ENCODE peak calls at places on chromosomes 3 and 15, in eight cellular contexts. D is endothelial cell, T is transverse colon, K is epithelial cell of esophagus, A is body of pancreas, W is GM13976, J is left ventricle myocardium inferior, U is psoas muscle. V is an unnamed sample.

GRCh38 chr15:99098426-99098825 is 6.5 kb upstream of the SYNM start:
- DNase-seq in A (no peak), U (no peak), K (no peak), T (no peak), D (no peak), J (no peak), W (no peak), V (no peak)

GRCh38 chr15:83065431-83065830 is 1.6 kb downstream of the BTBD1 start:
- DNase-seq in D (no peak), W (no peak), J (no peak), U (no peak), K (no peak), T (no peak), A (no peak), V (no peak)

GRCh38 chr15:74320358-74321247 is 46.8 kb downstream of the CYP11A1 start:
- DNase-seq in T (peak), D (peak), W (peak), U (peak), K (peak), A (peak), J (peak), V (no peak)

GRCh38 chr3:3619815-3620214 is 179.4 kb upstream of the LRRN1 start:
- DNase-seq in A (no peak), D (no peak), K (no peak), J (no peak), W (no peak), T (no peak), U (no peak), V (no peak)

GRCh38 chr15:73844356-73844755 is 29.0 kb upstream of the TBC1D21 start:
- DNase-seq in J (no peak), D (no peak), U (no peak), K (no peak), W (no peak), T (no peak), A (no peak), V (no peak)

GRCh38 chr3:125359700-125360099 is 15.4 kb downstream of the ZNF148 start:
- DNase-seq in J (no peak), K (no peak), U (no peak), D (no peak), T (no peak), W (no peak), A (no peak), V (no peak)

GRCh38 chr3:101720851-101721649 is 3.4 kb upstream of the CEP97 start:
- DNase-seq in W (no peak), A (no peak), J (no peak), T (no peak), U (no peak), K (peak), D (no peak), V (no peak)

GRCh38 chr3:107958151-107958550 is 132.7 kb downstream of the CD47 start:
- DNase-seq in W (no peak), J (no peak), T (no peak), U (no peak), D (no peak), K (no peak), A (no peak), V (no peak)

GRCh38 chr3:102059145-102059943 is 210.0 kb downstream of the NFKBIZ start:
- DNase-seq in W (peak), J (no peak), T (peak), A (no peak), D (no peak), K (no peak), U (no peak), V (no peak)

GRCh38 chr15:33031324-33031736 is 163.2 kb downstream of the FMN1 start:
- DNase-seq in W (no peak), D (no peak), A (peak), T (no peak), U (no peak), K (peak), J (no peak), V (no peak)

GRCh38 chr3:132134611-132135010 is 99.8 kb upstream of the CPNE4 start:
- DNase-seq in W (no peak), J (no peak), U (no peak), D (no peak), T (no peak), K (peak), A (no peak), V (peak)

GRCh38 chr3:126464997-126465396 is 10.7 kb downstream of the ZXDC start:
- DNase-seq in K (no peak), U (peak), D (no peak), J (no peak), W (no peak), A (peak), T (no peak), V (no peak)

GRCh38 chr3:123952844-123953520 is 8.0 kb downstream of the CCDC14 start:
- DNase-seq in A (no peak), J (no peak), D (no peak), T (no peak), K (peak), W (no peak), U (no peak), V (no peak)

GRCh38 chr3:120274739-120275167 is 10.3 kb downstream of the GPR156 start:
- DNase-seq in A (peak), T (no peak), J (peak), W (no peak), D (no peak), K (no peak), U (no peak), V (no peak)

GRCh38 chr15:73887481-73887880 is 14.1 kb downstream of the TBC1D21 start:
- DNase-seq in J (no peak), D (no peak), U (no peak), K (no peak), A (no peak), T (no peak), W (no peak), V (no peak)

GRCh38 chr3:73614385-73614784 is 10.4 kb downstream of the PDZRN3 start:
- DNase-seq in K (peak), W (no peak), D (no peak), J (no peak), U (no peak), A (peak), T (peak), V (no peak)

GRCh38 chr3:188881954-188882641 is 289.7 kb upstream of the TPRG1 start:
- DNase-seq in U (no peak), J (no peak), A (no peak), D (no peak), K (peak), W (no peak), T (no peak), V (peak)

GRCh38 chr15:76947454-76947853 is 15.9 kb downstream of the RCN2 start:
- DNase-seq in U (no peak), A (no peak), K (no peak), W (no peak), D (no peak), T (no peak), J (no peak), V (no peak)

GRCh38 chr15:101110681-101111569 is 140.9 kb downstream of the CHSY1 start:
- DNase-seq in D (no peak), J (peak), U (peak), A (no peak), K (no peak), T (no peak), W (no peak), V (no peak)

GRCh38 chr3:41249318-41249717 is 50.0 kb downstream of the CTNNB1 start:
- DNase-seq in T (no peak), D (no peak), K (no peak), W (no peak), A (no peak), J (no peak), U (no peak), V (no peak)

GRCh38 chr3:136955813-136956212 is 2.0 kb upstream of the IL20RB start:
- DNase-seq in W (no peak), U (no peak), A (peak), T (peak), J (no peak), D (no peak), K (peak), V (peak)

GRCh38 chr3:184234671-184235380 is 5.4 kb downstream of the VWA5B2 start:
- DNase-seq in J (no peak), W (no peak), D (no peak), U (no peak), K (no peak), T (no peak), A (no peak), V (no peak)

GRCh38 chr15:71715914-71716313 is 94.4 kb upstream of the NR2E3 start:
- DNase-seq in A (no peak), K (no peak), J (no peak), D (no peak), W (no peak), U (no peak), T (no peak), V (no peak)

GRCh38 chr3:148727242-148727641 is 29.5 kb downstream of the AGTR1 start:
- DNase-seq in D (peak), W (peak), J (no peak), K (peak), U (no peak), T (peak), A (peak), V (no peak)

GRCh38 chr3:156677120-156677479 is 2.7 kb downstream of the TIPARP start:
- DNase-seq in J (no peak), U (no peak), D (no peak), A (no peak), T (no peak), W (no peak), K (no peak), V (no peak)

GRCh38 chr3:167958141-167958540 is 137.6 kb downstream of the GOLIM4 start:
- DNase-seq in A (no peak), D (no peak), K (peak), U (no peak), T (no peak), J (no peak), W (no peak), V (no peak)

GRCh38 chr3:165827233-165827632 is 10.0 kb downstream of the BCHE start:
- DNase-seq in U (no peak), T (no peak), D (no peak), W (no peak), J (no peak), A (no peak), K (no peak), V (no peak)

GRCh38 chr15:72604794-72605193 is 49.7 kb upstream of the GOLGA6B start:
- DNase-seq in J (no peak), T (no peak), D (peak), U (no peak), W (no peak), A (no peak), K (no peak), V (no peak)

DNA sequence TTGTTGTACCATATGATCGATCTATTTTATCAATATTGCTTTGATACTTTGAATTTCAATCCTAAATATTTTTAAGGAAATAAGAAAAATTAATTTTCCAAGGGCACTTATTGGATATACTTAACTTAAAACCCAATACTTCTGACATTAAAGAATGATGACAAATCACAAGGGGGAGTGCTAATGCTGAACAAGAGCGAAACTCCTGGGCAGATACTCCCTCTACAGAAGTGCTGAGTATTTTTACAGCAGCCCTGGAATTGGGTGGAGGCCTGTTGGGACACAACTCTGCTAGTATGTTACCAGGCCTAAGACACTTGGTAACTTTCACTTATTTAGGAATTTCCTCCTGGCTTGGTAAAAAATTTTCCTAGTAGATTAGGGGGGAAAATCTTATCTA is 46.2 kb downstream of the DENND6A start:
- DNase-seq in D (no peak), A (no peak), W (no peak), T (no peak), U (no peak), J (no peak), K (peak), V (no peak)
- TF ChIP-seq CTCF in D (no peak), A (no peak), W (no peak), T (no peak), U (peak), J (peak), K (peak), V (no peak)

GRCh38 chr15:42215854-42216829 is 8.0 kb upstream of the VPS39 start:
- DNase-seq in A (no peak), D (no peak), T (no peak), K (no peak), W (no peak), U (no peak), J (no peak), V (no peak)
- TF ChIP-seq CTCF in A (no peak), D (no peak), T (no peak), K (no peak), W (peak), U (no peak), J (peak), V (no peak)

DNA sequence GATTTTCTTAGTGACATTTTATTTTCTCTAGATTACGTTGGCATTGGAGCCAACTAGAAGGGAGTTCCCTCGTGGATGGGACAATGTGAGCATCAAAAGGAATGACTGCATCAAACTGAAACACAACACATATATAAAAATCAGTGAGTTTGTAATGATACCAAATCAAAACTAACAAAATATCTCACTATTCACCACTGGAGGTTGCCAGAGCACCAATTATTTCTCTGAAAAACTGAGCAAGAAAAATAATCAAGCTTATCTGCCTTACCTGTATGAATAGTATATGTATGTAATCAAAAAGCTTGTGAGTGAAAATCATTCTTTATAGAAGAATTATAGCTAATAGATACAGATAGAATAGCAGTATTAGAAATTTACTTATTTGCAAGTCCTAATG is 46.8 kb upstream of the OTOL1 start:
- DNase-seq in T (no peak), D (no peak), K (no peak), J (no peak), A (no peak), U (no peak), W (no peak), V (no peak)
- TF ChIP-seq CTCF in T (no peak), D (no peak), K (no peak), J (no peak), A (no peak), U (no peak), W (no peak), V (no peak)

GRCh38 chr15:96333194-96334016 is 2.9 kb downstream of the NR2F2 start:
- DNase-seq in J (no peak), T (peak), K (peak), A (peak), U (peak), W (peak), D (peak), V (no peak)

GRCh38 chr15:96330450-96331140 is at the start of gene NR2F2:
- DNase-seq in W (peak), T (peak), J (peak), K (peak), A (peak), U (peak), D (peak), V (no peak)

GRCh38 chr15:96332854-96333193 is 2.3 kb downstream of the NR2F2 start:
- DNase-seq in A (no peak), J (no peak), U (no peak), W (peak), K (no peak), T (no peak), D (no peak), V (no peak)

GRCh38 chr15:96331141-96331941 is 841 bp downstream of the NR2F2 start:
- DNase-seq in J (no peak), U (peak), T (no peak), D (peak), A (no peak), W (peak), K (peak), V (no peak)

DNA sequence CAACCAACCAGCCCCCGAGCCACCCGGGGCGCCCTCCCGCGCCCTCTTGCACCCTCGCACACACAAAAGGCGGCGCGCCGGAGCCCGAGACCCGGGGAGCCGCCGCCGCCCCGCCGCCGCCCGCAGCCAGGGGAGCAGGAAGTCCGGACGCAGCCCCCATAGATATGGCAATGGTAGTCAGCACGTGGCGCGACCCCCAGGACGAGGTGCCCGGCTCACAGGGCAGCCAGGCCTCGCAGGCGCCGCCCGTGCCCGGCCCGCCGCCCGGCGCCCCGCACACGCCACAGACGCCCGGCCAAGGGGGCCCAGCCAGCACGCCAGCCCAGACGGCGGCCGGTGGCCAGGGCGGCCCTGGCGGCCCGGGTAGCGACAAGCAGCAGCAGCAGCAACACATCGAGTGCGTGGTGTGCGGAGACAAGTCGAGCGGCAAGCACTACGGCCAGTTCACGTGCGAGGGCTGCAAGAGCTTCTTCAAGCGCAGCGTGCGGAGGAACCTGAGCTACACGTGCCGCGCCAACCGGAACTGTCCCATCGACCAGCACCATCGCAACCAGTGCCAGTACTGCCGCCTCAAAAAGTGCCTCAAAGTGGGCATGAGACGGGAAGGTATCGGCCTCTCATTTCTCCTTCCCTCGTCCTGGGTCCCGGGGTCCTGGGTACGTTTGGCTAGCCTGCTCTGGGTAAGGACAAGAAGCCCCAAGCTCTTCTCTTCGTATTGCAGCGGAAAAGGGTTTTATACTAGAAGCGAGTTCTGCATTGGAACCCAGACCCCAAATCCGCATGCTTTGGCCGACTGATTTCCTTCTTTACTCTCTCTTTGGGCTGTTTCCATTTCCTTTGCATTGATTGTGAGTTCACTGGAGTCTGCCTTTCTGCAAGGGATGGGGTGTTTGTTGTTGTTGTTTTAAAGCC is 1.7 kb downstream of the NR2F2 start:
- DNase-seq in K (peak), T (peak), W (peak), U (peak), D (no peak), J (no peak), A (peak), V (no peak)
- TF ChIP-seq CTCF in K (no peak), T (no peak), W (no peak), U (no peak), D (no peak), J (no peak), A (no peak), V (no peak)

GRCh38 chr3:127535901-127536817 is 54.4 kb downstream of the TPRA1 start:
- DNase-seq in J (no peak), T (no peak), W (no peak), D (no peak), U (no peak), K (no peak), A (peak), V (no peak)

GRCh38 chr3:127536818-127537810 is 53.4 kb downstream of the TPRA1 start:
- DNase-seq in U (no peak), A (no peak), J (no peak), K (no peak), W (no peak), T (no peak), D (no peak), V (no peak)

GRCh38 chr3:127541320-127541719 is 49.2 kb downstream of the TPRA1 start:
- DNase-seq in W (no peak), U (no peak), T (no peak), D (no peak), A (no peak), J (no peak), K (no peak), V (no peak)

GRCh38 chr3:127539366-127540060 is 51.0 kb downstream of the TPRA1 start:
- DNase-seq in A (no peak), J (no peak), D (no peak), K (no peak), T (no peak), U (no peak), W (no peak), V (no peak)

DNA sequence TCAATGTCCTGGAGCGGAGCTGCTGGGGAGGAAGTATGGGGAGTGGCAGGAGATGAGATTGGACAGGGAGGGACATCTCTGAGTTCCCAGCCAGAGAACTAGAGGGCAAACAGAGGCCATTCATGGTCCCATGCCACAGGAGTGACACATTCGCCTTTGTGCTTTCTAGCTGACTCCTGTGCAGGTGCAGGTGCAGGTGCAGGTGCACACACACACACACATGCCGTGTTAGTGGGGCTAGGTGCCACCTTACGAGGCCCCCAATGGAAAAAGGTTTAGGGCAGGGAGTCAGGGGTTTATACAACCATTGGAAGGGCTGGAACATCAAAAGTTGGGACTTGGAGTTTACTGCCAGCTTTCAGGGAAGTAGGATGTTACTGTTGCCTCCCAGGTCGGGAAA is 52.0 kb downstream of the TPRA1 start:
- DNase-seq in U (no peak), J (no peak), K (no peak), W (no peak), T (no peak), D (no peak), A (no peak), V (no peak)
- TF ChIP-seq CTCF in U (no peak), J (no peak), K (no peak), W (no peak), T (no peak), D (no peak), A (no peak), V (no peak)

GRCh38 chr3:64316971-64317370 is 91.7 kb upstream of the PRICKLE2 start:
- DNase-seq in J (no peak), A (no peak), U (no peak), W (no peak), D (no peak), K (peak), T (no peak), V (no peak)

GRCh38 chr3:64318001-64318400 is 92.7 kb upstream of the PRICKLE2 start:
- DNase-seq in J (no peak), D (no peak), A (no peak), K (peak), W (no peak), U (no peak), T (no peak), V (no peak)

GRCh38 chr3:64321747-64322146 is 96.5 kb upstream of the PRICKLE2 start:
- DNase-seq in J (no peak), W (no peak), A (no peak), D (no peak), K (peak), U (no peak), T (no peak), V (no peak)

GRCh38 chr3:64318670-64319271 is 93.5 kb upstream of the PRICKLE2 start:
- DNase-seq in T (no peak), U (no peak), W (no peak), K (no peak), J (no peak), D (no peak), A (no peak), V (no peak)

DNA sequence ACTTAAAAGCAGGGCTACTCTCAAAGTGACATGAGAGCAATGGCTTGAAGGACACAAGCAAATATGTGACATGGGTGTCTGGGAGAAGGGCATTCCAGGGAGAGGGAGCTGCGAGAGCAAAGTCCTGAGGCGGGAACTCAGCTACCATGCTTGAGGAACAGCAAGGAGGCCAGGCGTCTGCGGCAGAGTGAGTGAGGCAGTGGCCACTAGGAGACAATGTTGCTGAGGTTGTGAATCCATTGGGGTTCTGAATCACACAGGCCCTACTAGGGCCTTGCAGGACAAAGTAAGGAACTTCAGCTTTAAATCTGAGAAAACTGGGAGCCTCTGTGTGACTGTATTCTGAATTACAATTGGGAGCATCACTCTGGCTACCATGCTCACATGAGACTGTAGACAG is 94.1 kb upstream of the PRICKLE2 start:
- DNase-seq in W (no peak), T (no peak), D (peak), A (no peak), J (no peak), K (no peak), U (no peak), V (no peak)
- TF ChIP-seq CTCF in W (no peak), T (no peak), D (no peak), A (no peak), J (no peak), K (no peak), U (no peak), V (no peak)

GRCh38 chr15:80977627-80978036 is 12.0 kb downstream of the MESD start:
- DNase-seq in W (no peak), D (peak), T (peak), A (peak), J (peak), U (peak), K (peak), V (no peak)
- TF ChIP-seq CTCF in W (peak), D (peak), T (peak), A (no peak), J (peak), U (peak), K (peak), V (peak)